ENCODE peak calls at places on chromosomes 6 and 20, in seven cellular contexts. Z, R, T, I, G, Q and K are unnamed samples.

GRCh38 chr20:32285621-32286334 is 8.3 kb downstream of the KIF3B start:
- DNase-seq in Z (no peak), R (peak; percentile 20), T (peak; percentile 32), I (no peak), G (peak; percentile 88), Q (no peak), K (no peak)

GRCh38 chr6:111427341-111428116 is 55.5 kb downstream of the REV3L start:
- DNase-seq in Z (no peak), R (peak; percentile 54), T (peak; percentile 97), I (peak; percentile 90), G (peak; percentile 7), Q (no peak), K (no peak)

GRCh38 chr6:91276315-91276714 is 689.4 kb upstream of the MAP3K7 start:
- DNase-seq in Z (no peak), R (no peak), T (peak; percentile 9), I (no peak), G (peak; percentile 2), Q (no peak), K (no peak)

GRCh38 chr20:45297786-45298497 is 8.7 kb upstream of the RBPJL start:
- DNase-seq in Z (no peak), R (no peak), T (no peak), I (no peak), G (no peak), Q (no peak), K (no peak)

GRCh38 chr6:111013144-111013905 is 31.5 kb downstream of the RPF2 start:
- DNase-seq in Z (no peak), R (no peak), T (no peak), I (no peak), G (no peak), Q (no peak), K (no peak)

GRCh38 chr20:37294262-37294981 is 5.0 kb downstream of the MANBAL start:
- DNase-seq in Z (no peak), R (no peak), T (no peak), I (no peak), G (no peak), Q (no peak), K (no peak)

GRCh38 chr20:43909720-43910119 is 4.9 kb upstream of the TOX2 start:
- DNase-seq in Z (no peak), R (no peak), T (no peak), I (no peak), G (no peak), Q (no peak), K (no peak)

GRCh38 chr20:11379257-11380011 is 538.3 kb upstream of the BTBD3 start:
- DNase-seq in Z (no peak), R (no peak), T (no peak), I (no peak), G (no peak), Q (no peak), K (no peak)

GRCh38 chr6:105488521-105489212 is 85.8 kb upstream of the PREP start:
- DNase-seq in Z (no peak), R (no peak), T (no peak), I (peak; percentile 76), G (no peak), Q (no peak), K (no peak)

GRCh38 chr6:43978473-43979360 is 148.5 kb downstream of the MRPL14 start:
- DNase-seq in Z (no peak), R (no peak), T (no peak), I (no peak), G (no peak), Q (no peak), K (no peak)

GRCh38 chr6:170049641-170050491 is 241.0 kb downstream of the DLL1 start:
- DNase-seq in Z (no peak), R (no peak), T (peak; percentile 8), I (no peak), G (no peak), Q (peak; percentile 94), K (no peak)

GRCh38 chr6:166463363-166464067 is 80.8 kb upstream of the MPC1 start:
- DNase-seq in Z (no peak), R (no peak), T (no peak), I (no peak), G (no peak), Q (no peak), K (no peak)

GRCh38 chr6:36599791-36600209 is 5.6 kb downstream of the SRSF3 start:
- DNase-seq in Z (peak; percentile 70), R (peak; percentile 39), T (peak; percentile 51), I (no peak), G (no peak), Q (peak; percentile 35), K (peak; percentile 50)

GRCh38 chr20:32871622-32872160 is 13.0 kb downstream of the EFCAB8 start:
- DNase-seq in Z (no peak), R (no peak), T (no peak), I (no peak), G (no peak), Q (no peak), K (no peak)

GRCh38 chr6:103236923-103237322 is 1622.8 kb downstream of the HACE1 start:
- DNase-seq in Z (no peak), R (no peak), T (no peak), I (no peak), G (no peak), Q (no peak), K (no peak)

GRCh38 chr20:61517419-61517818 is 265.4 kb downstream of the CDH4 start:
- DNase-seq in Z (no peak), R (no peak), T (no peak), I (no peak), G (no peak), Q (no peak), K (no peak)

GRCh38 chr6:159716247-159717086 is 10.8 kb upstream of the WTAP start:
- DNase-seq in Z (no peak), R (no peak), T (peak; percentile 96), I (no peak), G (no peak), Q (peak; percentile 65), K (no peak)

GRCh38 chr20:17969884-17970409 is 1.1 kb downstream of the MGME1 start:
- DNase-seq in Z (peak; percentile 20), R (peak; percentile 57), T (peak; percentile 55), I (peak; percentile 77), G (peak; percentile 83), Q (no peak), K (no peak)

GRCh38 chr6:129197154-129197553 is 314.2 kb downstream of the LAMA2 start:
- DNase-seq in Z (no peak), R (no peak), T (no peak), I (no peak), G (no peak), Q (no peak), K (no peak)

GRCh38 chr6:1759877-1760276 is 150.2 kb downstream of the FOXC1 start:
- DNase-seq in Z (no peak), R (no peak), T (no peak), I (no peak), G (no peak), Q (no peak), K (no peak)

GRCh38 chr6:143015300-143015706 is 45.4 kb upstream of the AIG1 start:
- DNase-seq in Z (no peak), R (no peak), T (peak; percentile 33), I (no peak), G (peak; percentile 9), Q (no peak), K (no peak)

GRCh38 chr20:62676976-62677375 is 31.7 kb upstream of the NTSR1 start:
- DNase-seq in Z (no peak), R (no peak), T (no peak), I (no peak), G (no peak), Q (no peak), K (no peak)

GRCh38 chr6:14736231-14736953 is 509.5 kb upstream of the JARID2 start:
- DNase-seq in Z (no peak), R (no peak), T (no peak), I (no peak), G (no peak), Q (no peak), K (no peak)

GRCh38 chr20:63067266-63067635 is 60.5 kb upstream of the BHLHE23 start:
- DNase-seq in Z (no peak), R (no peak), T (no peak), I (no peak), G (no peak), Q (no peak), K (no peak)

GRCh38 chr6:108735991-108736345 is 112.3 kb upstream of the ARMC2 start:
- DNase-seq in Z (no peak), R (no peak), T (no peak), I (no peak), G (no peak), Q (no peak), K (no peak)

GRCh38 chr20:59646487-59646886 is 42.1 kb downstream of the PHACTR3 start:
- DNase-seq in Z (no peak), R (no peak), T (no peak), I (no peak), G (no peak), Q (no peak), K (no peak)

GRCh38 chr20:59645761-59646171 is 41.4 kb downstream of the PHACTR3 start:
- DNase-seq in Z (no peak), R (no peak), T (no peak), I (no peak), G (no peak), Q (no peak), K (no peak)

GRCh38 chr20:59643616-59644061 is 39.3 kb downstream of the PHACTR3 start:
- DNase-seq in Z (no peak), R (no peak), T (no peak), I (no peak), G (no peak), Q (no peak), K (no peak)

GRCh38 chr20:59645316-59645715 is 41.0 kb downstream of the PHACTR3 start:
- DNase-seq in Z (no peak), R (no peak), T (no peak), I (no peak), G (no peak), Q (no peak), K (no peak)

GRCh38 chr20:59644371-59644939 is 40.1 kb downstream of the PHACTR3 start:
- DNase-seq in Z (no peak), R (no peak), T (no peak), I (no peak), G (no peak), Q (no peak), K (no peak)
- H3K9me3 ChIP-seq in Z (no peaks in the 10 kb centered on the region), R (peaks cover 4% of the 10 kb centered on the region), T (no peaks in the 10 kb centered on the region), I (no peaks in the 10 kb centered on the region), G (no peaks in the 10 kb centered on the region), Q (no peaks in the 10 kb centered on the region), K (no peaks in the 10 kb centered on the region)

GRCh38 chr6:31332637-31333602 is 24.1 kb downstream of the HLA-B start:
- DNase-seq in Z (peak; percentile 34), R (peak; percentile 16), T (no peak), I (no peak), G (peak; percentile 70), Q (no peak), K (peak; percentile 22)
- H3K9me3 ChIP-seq in Z (peaks cover 5% of the 10 kb centered on the region), R (peaks cover 18% of the 10 kb centered on the region), T (peaks cover 7% of the 10 kb centered on the region), I (no peaks in the 10 kb centered on the region), G (peaks cover 22% of the 10 kb centered on the region), Q (peaks cover 10% of the 10 kb centered on the region), K (no peaks in the 10 kb centered on the region)

DNA sequence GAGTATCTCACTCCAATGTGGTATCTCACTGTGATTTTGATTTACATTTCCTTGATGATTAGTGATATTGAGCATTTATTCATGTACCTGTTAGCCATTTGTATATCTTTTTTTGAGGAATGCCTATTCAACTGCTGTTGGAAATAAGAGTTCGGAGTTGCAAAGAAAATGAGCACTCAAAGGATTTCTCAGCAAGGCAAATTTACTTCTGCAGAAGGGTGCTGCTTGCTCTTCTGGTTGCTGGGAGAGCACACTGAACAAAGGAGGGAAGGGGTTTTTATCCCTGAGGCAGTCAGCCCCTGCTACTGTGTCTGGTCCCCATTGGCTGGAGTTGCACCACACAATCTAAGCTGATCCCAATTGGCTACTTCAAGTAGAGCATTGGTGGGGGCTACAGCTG is 822.4 kb upstream of the ADGRB3 start:
- DNase-seq in Z (no peak), R (no peak), T (no peak), I (no peak), G (no peak), Q (no peak), K (no peak)
- H3K9me3 ChIP-seq in Z (no peaks in the 10 kb centered on the region), R (peaks cover 13% of the 10 kb centered on the region), T (peaks cover 17% of the 10 kb centered on the region), I (peaks cover 3% of the 10 kb centered on the region), G (peaks cover 29% of the 10 kb centered on the region), Q (peaks cover 16% of the 10 kb centered on the region), K (no peaks in the 10 kb centered on the region)

GRCh38 chr20:31260326-31260932 is 3.0 kb downstream of the DEFB115 start:
- DNase-seq in Z (no peak), R (peak; percentile 47), T (peak; percentile 8), I (no peak), G (peak; percentile 34), Q (no peak), K (no peak)
- H3K9me3 ChIP-seq in Z (no peaks in the 10 kb centered on the region), R (no peaks in the 10 kb centered on the region), T (peaks cover 5% of the 10 kb centered on the region), I (peaks cover under 1% of the 10 kb centered on the region), G (no peaks in the 10 kb centered on the region), Q (no peaks in the 10 kb centered on the region), K (peaks cover 3% of the 10 kb centered on the region)